ENCODE peak calls at places on chromosomes 2 and 18, in four cellular contexts. One of them, this sample, is unnamed.

GRCh38 chr2:38527338-38528007 is 75.3 kb downstream of the HNRNPLL start:
- DNase-seq in HL-60: no peak
- DNase-seq in upper lobe of left lung: no peak
- DNase-seq in GM12865: no peak
- DNase-seq in this sample: no peak

GRCh38 chr2:207719008-207719407 is 7.6 kb downstream of the CCNYL1 start:
- DNase-seq in upper lobe of left lung: no peak
- DNase-seq in HL-60: no peak
- DNase-seq in GM12865: no peak
- DNase-seq in this sample: no peak

GRCh38 chr2:119352357-119352756 is 14.3 kb downstream of the C2orf76 start:
- DNase-seq in HL-60: no peak
- DNase-seq in upper lobe of left lung: no peak
- DNase-seq in GM12865: peak; percentile 92
- DNase-seq in this sample: peak; percentile 96

GRCh38 chr2:230408244-230408842 is 7.7 kb upstream of the SP100 start:
- DNase-seq in HL-60: no peak
- DNase-seq in upper lobe of left lung: no peak
- DNase-seq in GM12865: no peak
- DNase-seq in this sample: no peak

GRCh38 chr2:239824051-239824694 is 201.0 kb downstream of the NDUFA10 start:
- DNase-seq in HL-60: no peak
- DNase-seq in GM12865: peak; percentile 51
- DNase-seq in upper lobe of left lung: peak; percentile 40
- DNase-seq in this sample: no peak

GRCh38 chr2:232365621-232366321 is 12.8 kb upstream of the ALPP start:
- DNase-seq in upper lobe of left lung: peak; percentile 17
- DNase-seq in GM12865: peak; percentile 26
- DNase-seq in HL-60: no peak
- DNase-seq in this sample: no peak

GRCh38 chr2:60215295-60215990 is 338.0 kb downstream of the BCL11A start:
- DNase-seq in upper lobe of left lung: no peak
- DNase-seq in GM12865: no peak
- DNase-seq in HL-60: no peak
- DNase-seq in this sample: no peak

GRCh38 chr2:209496586-209496982 is 72.7 kb downstream of the MAP2 start:
- DNase-seq in HL-60: no peak
- DNase-seq in upper lobe of left lung: no peak
- DNase-seq in GM12865: no peak
- DNase-seq in this sample: no peak

GRCh38 chr2:240250985-240251847 is 110.8 kb upstream of the OTOS start:
- DNase-seq in HL-60: no peak
- DNase-seq in GM12865: no peak
- DNase-seq in upper lobe of left lung: peak; percentile 92
- DNase-seq in this sample: no peak

GRCh38 chr2:125405816-125406215 is 1250.1 kb upstream of the GYPC start:
- DNase-seq in GM12865: no peak
- DNase-seq in HL-60: no peak
- DNase-seq in upper lobe of left lung: no peak
- DNase-seq in this sample: no peak

GRCh38 chr2:99545066-99545465 is 55.2 kb upstream of the REV1 start:
- DNase-seq in upper lobe of left lung: no peak
- DNase-seq in HL-60: no peak
- DNase-seq in GM12865: no peak
- DNase-seq in this sample: no peak

GRCh38 chr18:58405107-58405898 is 223.6 kb downstream of the ALPK2 start:
- DNase-seq in upper lobe of left lung: no peak
- DNase-seq in HL-60: no peak
- DNase-seq in GM12865: no peak
- DNase-seq in this sample: no peak

GRCh38 chr2:178949584-178949983 is 100.4 kb downstream of the CCDC141 start:
- DNase-seq in upper lobe of left lung: no peak
- DNase-seq in GM12865: peak; percentile 74
- DNase-seq in HL-60: no peak
- DNase-seq in this sample: no peak
- H3K4me3 ChIP-seq in upper lobe of left lung: no peak overlapping the region
- H3K4me3 ChIP-seq in GM12865: no peak overlapping the region
- H3K4me3 ChIP-seq in HL-60: no peak overlapping the region
- H3K4me3 ChIP-seq in this sample: no peak overlapping the region

GRCh38 chr2:1136071-1136470 is 185.4 kb downstream of the SNTG2 start:
- DNase-seq in HL-60: no peak
- DNase-seq in GM12865: no peak
- DNase-seq in upper lobe of left lung: no peak
- DNase-seq in this sample: no peak
- TF ChIP-seq CTCF in HL-60: no peak
- TF ChIP-seq CTCF in GM12865: no peak
- TF ChIP-seq CTCF in upper lobe of left lung: no peak
- TF ChIP-seq CTCF in this sample: no peak

GRCh38 chr2:109330056-109330455 is 201.1 kb downstream of the SH3RF3 start:
- DNase-seq in HL-60: no peak
- DNase-seq in GM12865: no peak
- DNase-seq in upper lobe of left lung: no peak
- DNase-seq in this sample: no peak

GRCh38 chr2:109332880-109333279 is 203.9 kb downstream of the SH3RF3 start:
- DNase-seq in GM12865: no peak
- DNase-seq in upper lobe of left lung: no peak
- DNase-seq in HL-60: no peak
- DNase-seq in this sample: no peak

GRCh38 chr2:109331081-109331480 is 202.1 kb downstream of the SH3RF3 start:
- DNase-seq in upper lobe of left lung: no peak
- DNase-seq in HL-60: no peak
- DNase-seq in GM12865: no peak
- DNase-seq in this sample: no peak

GRCh38 chr2:109333414-109334194 is 204.6 kb downstream of the SH3RF3 start:
- DNase-seq in HL-60: no peak
- DNase-seq in GM12865: no peak
- DNase-seq in upper lobe of left lung: no peak
- DNase-seq in this sample: no peak

DNA sequence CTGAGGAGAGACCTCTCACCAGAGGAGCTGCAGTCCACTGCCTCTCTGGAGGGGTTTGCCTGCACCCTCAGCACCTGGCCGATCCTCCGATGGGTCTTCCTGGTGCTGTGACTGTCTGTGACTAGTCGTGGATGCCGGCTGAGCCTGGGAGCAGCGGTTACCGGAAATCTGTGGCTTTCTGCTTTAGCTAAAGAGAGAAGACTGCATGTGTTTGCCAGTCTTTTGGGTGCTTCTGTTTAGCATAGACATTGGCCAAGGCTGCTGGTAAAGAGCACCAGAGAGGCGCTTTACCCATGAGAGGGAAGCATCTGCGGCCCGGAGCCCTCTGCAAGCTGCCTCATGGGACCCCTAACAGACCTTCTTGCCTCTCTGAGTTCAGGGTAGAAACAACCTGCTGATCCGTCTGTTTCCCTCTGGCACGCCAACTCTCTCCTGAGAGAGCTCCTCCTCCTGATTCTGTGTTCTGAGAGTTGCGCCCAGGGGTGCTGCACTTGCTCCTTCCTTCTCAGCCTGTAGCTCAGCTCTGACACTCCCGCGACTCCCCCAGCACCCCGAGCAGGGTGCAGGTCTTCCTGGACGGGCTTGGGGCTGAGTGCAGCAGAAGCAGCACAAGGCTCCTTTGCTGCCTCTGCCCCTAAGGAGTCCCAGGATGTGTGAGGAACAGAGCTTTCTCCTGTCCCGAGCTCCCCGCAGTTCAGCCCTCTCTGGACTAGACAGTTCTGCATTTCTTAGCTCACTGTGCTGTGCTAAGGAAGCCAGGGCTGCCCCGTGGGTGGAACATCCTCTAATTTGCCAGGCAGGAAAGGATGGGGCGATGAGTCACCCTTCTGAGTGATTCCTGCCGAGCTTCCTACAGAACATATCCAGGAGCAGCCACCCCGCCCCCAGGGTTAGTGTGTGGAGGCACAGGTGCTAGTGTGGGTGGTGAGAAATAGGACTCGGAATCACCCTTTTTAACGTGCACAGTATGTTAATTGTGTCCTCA is 203.2 kb downstream of the SH3RF3 start:
- DNase-seq in HL-60: peak; percentile 45
- DNase-seq in GM12865: peak; percentile 40
- DNase-seq in upper lobe of left lung: peak; percentile 87
- DNase-seq in this sample: no peak
- H3K4me3 ChIP-seq in HL-60: peak overlapping the region; percentile 1
- H3K4me3 ChIP-seq in GM12865: no peak overlapping the region
- H3K4me3 ChIP-seq in upper lobe of left lung: peak overlapping the region; percentile 28
- H3K4me3 ChIP-seq in this sample: no peak overlapping the region

GRCh38 chr2:135785032-135785431 is 43.4 kb downstream of the UBXN4 start:
- DNase-seq in HL-60: no peak
- DNase-seq in GM12865: no peak
- DNase-seq in upper lobe of left lung: no peak
- DNase-seq in this sample: no peak
- TF ChIP-seq CTCF in HL-60: no peak
- TF ChIP-seq CTCF in GM12865: no peak
- TF ChIP-seq CTCF in upper lobe of left lung: no peak
- TF ChIP-seq CTCF in this sample: peak; percentile 33